ENCODE peak calls at places on chromosomes 16 and 17, in ten cellular contexts. Q is body of pancreas; F is stimulated activated CD8-positive, alpha-beta memory T cell treated with anti-CD3 and anti-CD28 coated beads, Interleukin-4, amount 100 ng/mL, for 48 hours; N is ELR; U is NCI-H345; J is GM23338; R is left cardiac atrium; M is cerebellar cortex; X is kidney tubule cell; A is choroid plexus epithelial cell. B is an unnamed sample.

GRCh38 chr17:74775409-74776043 is 619 bp downstream of the NAT9 start:
- DNase-seq in A (peak), R (no peak), M (peak), U (no peak), F (no peak), N (peak), J (no peak), X (peak), Q (no peak), B (no peak)

GRCh38 chr16:51012396-51012795 is 138.7 kb downstream of the SALL1 start:
- DNase-seq in U (no peak), J (no peak), A (no peak), Q (peak), R (no peak), N (no peak), M (no peak), X (peak), F (no peak), B (no peak)

GRCh38 chr17:19546289-19547065 is 12.8 kb downstream of the SLC47A1 start:
- DNase-seq in R (peak), M (no peak), X (no peak), Q (peak), J (peak), N (no peak), F (no peak), U (no peak), A (no peak), B (no peak)

GRCh38 chr16:57690782-57691471 is 3.7 kb upstream of the DRC7 start:
- DNase-seq in X (no peak), Q (no peak), A (no peak), N (peak), U (no peak), M (no peak), J (no peak), F (no peak), R (no peak), B (no peak)

GRCh38 chr17:48724241-48725004 is 1.4 kb downstream of the PRAC2 start:
- DNase-seq in Q (peak), R (peak), X (peak), A (peak), F (peak), U (peak), N (peak), J (peak), M (peak), B (no peak)

GRCh38 chr17:29807520-29808361 is 122.3 kb downstream of the SSH2 start:
- DNase-seq in Q (peak), M (peak), F (peak), J (peak), X (peak), A (peak), R (peak), U (peak), N (peak), B (peak)

GRCh38 chr17:72349508-72350472 is 229.0 kb downstream of the SOX9 start:
- DNase-seq in A (no peak), N (no peak), J (no peak), X (no peak), M (peak), R (no peak), U (no peak), F (no peak), Q (no peak), B (no peak)

GRCh38 chr17:57085448-57086068 is 512 bp downstream of the AKAP1 start:
- DNase-seq in J (peak), Q (peak), R (peak), A (peak), M (peak), U (peak), N (peak), F (peak), X (peak), B (no peak)

GRCh38 chr16:78463591-78463990 is 364.1 kb downstream of the WWOX start:
- DNase-seq in F (no peak), A (no peak), M (no peak), J (no peak), N (no peak), X (no peak), Q (no peak), R (no peak), U (no peak), B (no peak)

GRCh38 chr16:86432048-86432447 is 78.3 kb upstream of the FOXF1 start:
- DNase-seq in U (no peak), X (no peak), J (no peak), M (no peak), F (no peak), N (no peak), R (no peak), Q (no peak), A (no peak), B (no peak)

GRCh38 chr17:69757794-69758430 is 317.1 kb upstream of the KCNJ16 start:
- DNase-seq in M (no peak), U (no peak), X (no peak), J (no peak), N (peak), A (peak), R (no peak), Q (peak), F (no peak), B (peak)

GRCh38 chr16:12392585-12393089 is 411.1 kb downstream of the CPPED1 start:
- DNase-seq in X (peak), R (no peak), J (no peak), A (peak), M (no peak), N (no peak), Q (peak), F (no peak), U (no peak), B (peak)

GRCh38 chr17:83080641-83081560 is 1.5 kb downstream of the METRNL start:
- DNase-seq in F (peak), J (peak), U (peak), R (peak), M (no peak), Q (no peak), N (peak), A (peak), X (peak), B (no peak)

GRCh38 chr16:48393843-48394703 is 8.9 kb upstream of the SIAH1 start:
- DNase-seq in M (peak), A (peak), F (no peak), J (no peak), Q (peak), R (no peak), N (peak), U (no peak), X (no peak), B (no peak)

GRCh38 chr16:5604770-5605169 is 507.2 kb upstream of the EEF2KMT start:
- DNase-seq in R (no peak), N (no peak), J (peak), X (peak), U (peak), A (no peak), F (no peak), M (peak), Q (no peak), B (no peak)

GRCh38 chr16:86025706-86026105 is 126.7 kb downstream of the IRF8 start:
- DNase-seq in A (no peak), F (no peak), X (no peak), U (no peak), Q (no peak), J (no peak), R (no peak), M (no peak), N (no peak), B (no peak)

GRCh38 chr17:44095647-44096496 is 25.3 kb downstream of the G6PC3 start:
- DNase-seq in F (no peak), N (peak), M (peak), U (peak), R (peak), X (peak), J (peak), Q (peak), A (peak), B (peak)

GRCh38 chr17:68495081-68495480 is 17.1 kb upstream of the PRKAR1A start:
- DNase-seq in J (no peak), X (no peak), M (no peak), A (no peak), R (no peak), Q (no peak), N (no peak), F (no peak), U (no peak), B (no peak)

GRCh38 chr17:63483655-63484575 is 7.1 kb downstream of the ACE start:
- DNase-seq in F (no peak), U (no peak), M (no peak), R (no peak), A (no peak), J (no peak), X (no peak), Q (no peak), N (no peak), B (no peak)

GRCh38 chr17:75504347-75505151 is 10.8 kb downstream of the CASKIN2 start:
- DNase-seq in J (peak), F (peak), Q (peak), M (no peak), A (no peak), R (no peak), U (no peak), X (peak), N (peak), B (no peak)

GRCh38 chr16:25264599-25264998 is 7.0 kb upstream of the ZKSCAN2 start:
- DNase-seq in J (peak), F (peak), U (no peak), N (peak), M (no peak), Q (no peak), X (no peak), R (no peak), A (peak), B (no peak)

GRCh38 chr17:69084911-69085310 is 24.2 kb upstream of the ABCA9 start:
- DNase-seq in U (no peak), R (no peak), Q (peak), X (no peak), A (no peak), M (peak), N (peak), J (peak), F (no peak), B (no peak)

GRCh38 chr16:12793120-12793889 is 10.4 kb downstream of the CPPED1 start:
- DNase-seq in U (no peak), R (no peak), X (no peak), F (no peak), N (no peak), A (no peak), Q (no peak), M (no peak), J (peak), B (no peak)

GRCh38 chr16:88295526-88296436 is 87.0 kb upstream of the ZNF469 start:
- DNase-seq in U (no peak), J (no peak), Q (no peak), F (no peak), N (no peak), R (no peak), X (no peak), M (no peak), A (no peak), B (no peak)

GRCh38 chr16:15770512-15770911 is 86.3 kb downstream of the MYH11 start:
- DNase-seq in J (no peak), X (no peak), M (no peak), F (no peak), N (peak), A (peak), R (no peak), U (no peak), Q (no peak), B (no peak)

GRCh38 chr16:81632392-81633146 is 146.5 kb upstream of the PLCG2 start:
- DNase-seq in J (no peak), N (peak), X (peak), U (no peak), M (no peak), A (peak), R (no peak), F (peak), Q (peak), B (no peak)

GRCh38 chr17:77254961-77255741 is 114.4 kb downstream of the SEC14L1 start:
- DNase-seq in M (peak), N (peak), A (peak), U (peak), Q (peak), J (peak), R (no peak), X (peak), F (no peak), B (peak)

GRCh38 chr17:2952174-2952845 is 111.1 kb downstream of the OR1D5 start:
- DNase-seq in F (no peak), R (no peak), U (no peak), N (no peak), M (no peak), X (peak), Q (no peak), A (no peak), J (no peak), B (no peak)

GRCh38 chr17:40311575-40311974 is 2.6 kb downstream of the RARA start:
- DNase-seq in N (no peak), X (peak), A (peak), U (peak), Q (peak), F (peak), R (peak), M (peak), J (no peak), B (no peak)

GRCh38 chr17:3040882-3041281 is 22.5 kb downstream of the OR1D5 start:
- DNase-seq in M (no peak), J (no peak), Q (no peak), N (no peak), F (no peak), A (no peak), X (no peak), R (no peak), U (no peak), B (no peak)

GRCh38 chr17:80104321-80104955 is 3.1 kb downstream of the GAA start:
- DNase-seq in M (no peak), R (no peak), J (no peak), A (peak), F (no peak), U (peak), X (peak), Q (no peak), N (peak), B (no peak)

GRCh38 chr16:87003414-87003755 is 313.8 kb downstream of the C16orf95 start:
- DNase-seq in N (peak), U (no peak), J (no peak), F (no peak), M (no peak), R (no peak), A (peak), Q (no peak), X (peak), B (no peak)